ENCODE peak calls at places on chromosomes 11 and 22, in eight cellular contexts. D is AG09309; M is brain microvascular endothelial cell; T is ovary; W is HCT116; X is endothelial cell; U is CD8-positive, alpha-beta T cell; L is CD4-positive, alpha-beta T cell. C is an unnamed sample.

GRCh38 chr11:72736452-72737069 is 15.6 kb downstream of the ARAP1 start:
- DNase-seq in X (no peak), U (peak; percentile 58), L (peak; percentile 43), D (no peak), M (peak; percentile 29), T (no peak), W (peak; percentile 26), C (no peak)

GRCh38 chr11:10114593-10115404 is 179.2 kb downstream of the SBF2 start:
- DNase-seq in T (no peak), X (no peak), L (no peak), U (no peak), D (no peak), W (no peak), M (no peak), C (no peak)

GRCh38 chr11:68412593-68413475 is 47.7 kb upstream of the PPP6R3 start:
- DNase-seq in X (no peak), W (no peak), L (no peak), T (no peak), D (peak; percentile 14), M (no peak), U (no peak), C (no peak)

GRCh38 chr22:44895296-44896055 is 114.3 kb downstream of the PHF21B start:
- DNase-seq in M (no peak), U (no peak), T (no peak), X (no peak), W (no peak), L (no peak), D (no peak), C (no peak)

GRCh38 chr22:21865041-21865440 is 2.4 kb downstream of the MAPK1 start:
- DNase-seq in W (no peak), D (peak; percentile 71), X (no peak), T (peak; percentile 40), U (no peak), M (peak; percentile 79), L (no peak), C (no peak)

GRCh38 chr11:888290-889212 is 22.1 kb downstream of the CHID1 start:
- DNase-seq in W (no peak), U (no peak), T (no peak), M (no peak), L (no peak), D (no peak), X (no peak), C (no peak)

GRCh38 chr11:78787696-78788095 is 213.0 kb upstream of the NARS2 start:
- DNase-seq in D (no peak), T (no peak), M (no peak), X (no peak), W (no peak), L (no peak), U (no peak), C (no peak)

GRCh38 chr11:128026596-128026995 is 560.8 kb downstream of the ETS1 start:
- DNase-seq in W (no peak), T (no peak), L (no peak), M (peak; percentile 97), U (no peak), X (no peak), D (peak; percentile 95), C (no peak)

GRCh38 chr11:45937916-45938315 is 15.5 kb downstream of the LARGE2 start:
- DNase-seq in W (no peak), T (no peak), L (no peak), X (no peak), U (no peak), D (no peak), M (no peak), C (no peak)

GRCh38 chr11:73784080-73784634 is 3.5 kb upstream of the MRPL48 start:
- DNase-seq in T (no peak), D (peak; percentile 45), L (no peak), W (peak; percentile 66), U (no peak), M (no peak), X (no peak), C (no peak)

GRCh38 chr11:19493446-19493845 is 219.2 kb upstream of the NAV2 start:
- DNase-seq in L (no peak), U (no peak), M (no peak), X (no peak), T (no peak), D (no peak), W (no peak), C (no peak)

GRCh38 chr22:22720201-22720723 is 75.8 kb downstream of the GGTLC2 start:
- DNase-seq in T (no peak), X (peak; percentile 74), W (peak; percentile 67), U (no peak), M (peak; percentile 51), L (no peak), D (no peak), C (peak; percentile 65)

GRCh38 chr11:44928144-44928543 is 22.5 kb downstream of the TP53I11 start:
- DNase-seq in X (no peak), T (no peak), L (no peak), M (no peak), U (no peak), W (no peak), D (no peak), C (no peak)

GRCh38 chr11:8317164-8317563 is 53.5 kb upstream of the LMO1 start:
- DNase-seq in U (no peak), M (no peak), T (no peak), X (no peak), L (no peak), W (no peak), D (no peak), C (no peak)

GRCh38 chr11:124898711-124899110 is 1.0 kb upstream of the ROBO4 start:
- DNase-seq in L (no peak), X (peak; percentile 67), W (no peak), M (no peak), D (no peak), U (no peak), T (peak; percentile 91), C (no peak)

GRCh38 chr11:46528445-46529085 is 65.3 kb downstream of the AMBRA1 start:
- DNase-seq in D (no peak), X (no peak), U (no peak), M (no peak), W (no peak), L (no peak), T (no peak), C (no peak)

GRCh38 chr11:115078461-115079438 is 400.4 kb downstream of the NXPE2 start:
- DNase-seq in U (no peak), X (no peak), T (no peak), L (no peak), W (no peak), M (no peak), D (no peak), C (no peak)

GRCh38 chr11:66343176-66343575 is 1.7 kb downstream of the BRMS1 start:
- DNase-seq in L (no peak), T (no peak), X (no peak), D (no peak), M (no peak), U (no peak), W (no peak), C (no peak)

GRCh38 chr11:24226606-24227005 is 270.2 kb upstream of the LUZP2 start:
- DNase-seq in L (no peak), W (no peak), D (no peak), X (no peak), M (no peak), U (no peak), T (no peak), C (no peak)

GRCh38 chr11:72524711-72525110 is 90.4 kb upstream of the CLPB start:
- DNase-seq in W (no peak), X (no peak), M (peak; percentile 63), L (no peak), D (peak; percentile 16), U (no peak), T (no peak), C (no peak)

GRCh38 chr22:28884754-28885375 is 1.5 kb downstream of the ZNRF3 start:
- DNase-seq in X (no peak), T (no peak), L (no peak), U (no peak), W (no peak), M (no peak), D (no peak), C (peak; percentile 18)

DNA sequence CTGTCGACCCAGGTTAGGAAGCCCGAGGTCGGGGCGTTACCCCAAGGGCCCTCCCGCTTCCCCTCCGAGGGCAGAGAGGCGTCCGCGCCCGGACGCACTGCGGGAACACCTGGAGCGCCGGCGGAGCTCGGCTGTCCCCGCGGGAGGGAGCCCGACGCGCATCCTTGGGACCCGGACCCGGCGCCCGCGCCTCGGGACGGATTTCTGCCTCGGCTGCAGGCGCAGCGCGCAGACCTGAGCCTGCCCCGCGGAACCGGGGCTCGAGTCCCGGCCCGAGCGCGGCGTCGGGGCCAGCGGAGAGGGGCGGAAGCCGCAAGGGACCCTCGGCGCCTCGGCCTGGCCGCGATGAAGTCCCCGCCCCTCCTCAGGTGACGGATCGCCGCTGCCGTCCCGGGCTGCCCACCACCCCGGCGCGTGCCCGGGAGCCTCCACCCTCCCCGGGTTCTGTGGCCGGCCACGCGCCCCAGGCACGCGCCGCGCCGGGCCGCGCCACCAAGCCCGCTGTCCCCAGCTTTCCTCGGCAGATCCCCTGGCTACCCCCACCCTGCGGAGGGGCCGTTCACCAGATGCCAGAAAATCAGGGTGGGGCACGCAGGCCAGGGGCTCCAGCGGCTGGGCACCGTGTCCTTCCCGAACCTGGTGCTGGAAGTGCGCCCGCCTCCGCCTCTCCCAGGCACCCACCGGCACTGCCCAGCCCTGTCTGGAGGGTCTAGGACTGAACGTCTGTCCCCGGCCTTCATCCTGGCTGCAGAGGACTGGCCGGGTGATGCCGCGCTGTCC is 407 bp downstream of the GLB1L3 start:
- DNase-seq in D (no peak), X (peak; percentile 39), U (no peak), L (no peak), W (no peak), T (no peak), M (no peak), C (peak; percentile 57)
- TF ChIP-seq CTCF in D (no peak), X (no peak), U (no peak), L (peak; percentile 33), W (no peak), T (no peak), M (no peak), C (no peak)

GRCh38 chr11:116215471-116216113 is 557.2 kb downstream of the BUD13 start:
- DNase-seq in W (no peak), L (no peak), X (peak; percentile 36), T (no peak), D (no peak), M (no peak), U (no peak), C (no peak)
- TF ChIP-seq CTCF in W (no peak), L (no peak), X (peak; percentile 16), T (no peak), D (peak; percentile 14), M (peak; percentile 13), U (no peak), C (peak; percentile 35)

GRCh38 chr11:16942342-16942741 is 71.9 kb downstream of the PLEKHA7 start:
- DNase-seq in X (no peak), D (no peak), T (no peak), W (no peak), L (no peak), M (no peak), U (no peak), C (no peak)
- TF ChIP-seq CTCF in X (no peak), D (no peak), T (no peak), W (no peak), L (no peak), M (no peak), U (no peak), C (no peak)

DNA sequence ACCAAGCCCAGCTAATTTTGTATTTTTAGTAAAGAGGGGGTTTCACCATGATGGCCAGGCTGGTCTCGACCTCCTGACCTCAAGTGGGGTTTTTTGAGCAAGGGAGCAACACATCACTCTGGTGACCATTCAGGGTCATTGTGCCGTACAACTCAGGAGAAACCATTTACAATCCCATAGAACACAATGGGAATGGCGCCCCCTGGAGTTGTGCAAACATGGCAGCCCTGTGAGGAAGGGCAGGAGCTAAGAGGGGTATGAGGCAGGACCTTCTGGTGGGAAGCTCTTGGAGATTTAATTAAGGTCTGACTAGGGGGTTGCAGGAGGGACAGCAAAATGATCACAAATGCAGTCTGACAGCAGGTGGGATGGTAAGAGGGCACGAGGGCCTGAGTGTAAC is 9.2 kb upstream of the CSF2RB start:
- DNase-seq in T (no peak), M (no peak), U (no peak), L (no peak), W (no peak), D (no peak), X (no peak), C (no peak)
- TF ChIP-seq CTCF in T (no peak), M (peak; percentile 12), U (no peak), L (no peak), W (no peak), D (no peak), X (no peak), C (no peak)